ENCODE peak calls at places on chromosomes 6 and 20, in eight cellular contexts. One of them, this sample, is unnamed.
A peak's percentile ranks its signal among the peaks of the same experiment; 100 is the strongest.

GRCh38 chr6:163391983-163392382 is 22.5 kb upstream of the QKI start:
- DNase-seq in sciatic nerve: no peak
- DNase-seq in IMR-90: no peak
- DNase-seq in stimulated activated CD4-positive, alpha-beta T cell treated with anti-CD3 and anti-CD28 coated beads, Interleukin-4, amount 100 ng/mL, for 24 hours: no peak
- DNase-seq in NCI-H1930: no peak
- DNase-seq in effector CD4-positive, alpha-beta T cell: no peak
- DNase-seq in RPMI7951: peak; percentile 55
- DNase-seq in activated CD4-positive, alpha-beta T cell treated with anti-CD3 and anti-CD28 coated beads, Interleukin-2, amount 50 U/mL, for 48 hours: no peak
- DNase-seq in this sample: no peak

GRCh38 chr20:36074983-36075382 is 79.6 kb upstream of the EPB41L1 start:
- DNase-seq in sciatic nerve: no peak
- DNase-seq in IMR-90: no peak
- DNase-seq in stimulated activated CD4-positive, alpha-beta T cell treated with anti-CD3 and anti-CD28 coated beads, Interleukin-4, amount 100 ng/mL, for 24 hours: no peak
- DNase-seq in NCI-H1930: no peak
- DNase-seq in effector CD4-positive, alpha-beta T cell: no peak
- DNase-seq in RPMI7951: no peak
- DNase-seq in activated CD4-positive, alpha-beta T cell treated with anti-CD3 and anti-CD28 coated beads, Interleukin-2, amount 50 U/mL, for 48 hours: no peak
- DNase-seq in this sample: no peak

GRCh38 chr20:10898555-10898954 is 224.8 kb upstream of the JAG1 start:
- DNase-seq in sciatic nerve: no peak
- DNase-seq in IMR-90: peak; percentile 83
- DNase-seq in stimulated activated CD4-positive, alpha-beta T cell treated with anti-CD3 and anti-CD28 coated beads, Interleukin-4, amount 100 ng/mL, for 24 hours: no peak
- DNase-seq in NCI-H1930: no peak
- DNase-seq in effector CD4-positive, alpha-beta T cell: no peak
- DNase-seq in RPMI7951: no peak
- DNase-seq in activated CD4-positive, alpha-beta T cell treated with anti-CD3 and anti-CD28 coated beads, Interleukin-2, amount 50 U/mL, for 48 hours: no peak
- DNase-seq in this sample: no peak

GRCh38 chr6:23981923-23982322 is 144.1 kb upstream of the NRSN1 start:
- DNase-seq in sciatic nerve: no peak
- DNase-seq in IMR-90: no peak
- DNase-seq in stimulated activated CD4-positive, alpha-beta T cell treated with anti-CD3 and anti-CD28 coated beads, Interleukin-4, amount 100 ng/mL, for 24 hours: no peak
- DNase-seq in NCI-H1930: no peak
- DNase-seq in effector CD4-positive, alpha-beta T cell: no peak
- DNase-seq in RPMI7951: no peak
- DNase-seq in activated CD4-positive, alpha-beta T cell treated with anti-CD3 and anti-CD28 coated beads, Interleukin-2, amount 50 U/mL, for 48 hours: no peak
- DNase-seq in this sample: no peak

GRCh38 chr6:159978291-159979135 is 9.6 kb downstream of the IGF2R start:
- DNase-seq in sciatic nerve: no peak
- DNase-seq in IMR-90: no peak
- DNase-seq in stimulated activated CD4-positive, alpha-beta T cell treated with anti-CD3 and anti-CD28 coated beads, Interleukin-4, amount 100 ng/mL, for 24 hours: peak; percentile 50
- DNase-seq in NCI-H1930: no peak
- DNase-seq in effector CD4-positive, alpha-beta T cell: no peak
- DNase-seq in RPMI7951: peak; percentile 48
- DNase-seq in activated CD4-positive, alpha-beta T cell treated with anti-CD3 and anti-CD28 coated beads, Interleukin-2, amount 50 U/mL, for 48 hours: peak; percentile 69
- DNase-seq in this sample: no peak

GRCh38 chr6:10720229-10720959 is 2.5 kb upstream of the TMEM14C start:
- DNase-seq in sciatic nerve: peak; percentile 64
- DNase-seq in IMR-90: peak; percentile 17
- DNase-seq in stimulated activated CD4-positive, alpha-beta T cell treated with anti-CD3 and anti-CD28 coated beads, Interleukin-4, amount 100 ng/mL, for 24 hours: peak; percentile 54
- DNase-seq in NCI-H1930: no peak
- DNase-seq in effector CD4-positive, alpha-beta T cell: peak; percentile 34
- DNase-seq in RPMI7951: no peak
- DNase-seq in activated CD4-positive, alpha-beta T cell treated with anti-CD3 and anti-CD28 coated beads, Interleukin-2, amount 50 U/mL, for 48 hours: peak; percentile 67
- DNase-seq in this sample: no peak

GRCh38 chr6:5401845-5402738 is 140.8 kb downstream of the FARS2 start:
- DNase-seq in sciatic nerve: no peak
- DNase-seq in IMR-90: peak; percentile 37
- DNase-seq in stimulated activated CD4-positive, alpha-beta T cell treated with anti-CD3 and anti-CD28 coated beads, Interleukin-4, amount 100 ng/mL, for 24 hours: no peak
- DNase-seq in NCI-H1930: no peak
- DNase-seq in effector CD4-positive, alpha-beta T cell: no peak
- DNase-seq in RPMI7951: no peak
- DNase-seq in activated CD4-positive, alpha-beta T cell treated with anti-CD3 and anti-CD28 coated beads, Interleukin-2, amount 50 U/mL, for 48 hours: no peak
- DNase-seq in this sample: no peak

GRCh38 chr6:139888691-139889122 is 514.3 kb upstream of the CITED2 start:
- DNase-seq in sciatic nerve: no peak
- DNase-seq in IMR-90: peak; percentile 17
- DNase-seq in stimulated activated CD4-positive, alpha-beta T cell treated with anti-CD3 and anti-CD28 coated beads, Interleukin-4, amount 100 ng/mL, for 24 hours: no peak
- DNase-seq in NCI-H1930: peak; percentile 47
- DNase-seq in effector CD4-positive, alpha-beta T cell: no peak
- DNase-seq in RPMI7951: peak; percentile 15
- DNase-seq in activated CD4-positive, alpha-beta T cell treated with anti-CD3 and anti-CD28 coated beads, Interleukin-2, amount 50 U/mL, for 48 hours: no peak
- DNase-seq in this sample: no peak

GRCh38 chr6:73058736-73059135 is 166.6 kb downstream of the KHDC1L start:
- DNase-seq in sciatic nerve: no peak
- DNase-seq in IMR-90: no peak
- DNase-seq in stimulated activated CD4-positive, alpha-beta T cell treated with anti-CD3 and anti-CD28 coated beads, Interleukin-4, amount 100 ng/mL, for 24 hours: no peak
- DNase-seq in NCI-H1930: no peak
- DNase-seq in effector CD4-positive, alpha-beta T cell: no peak
- DNase-seq in RPMI7951: no peak
- DNase-seq in activated CD4-positive, alpha-beta T cell treated with anti-CD3 and anti-CD28 coated beads, Interleukin-2, amount 50 U/mL, for 48 hours: no peak
- DNase-seq in this sample: no peak

GRCh38 chr20:50108571-50109235 is 4.2 kb downstream of the UBE2V1 start:
- DNase-seq in sciatic nerve: no peak
- DNase-seq in IMR-90: no peak
- DNase-seq in stimulated activated CD4-positive, alpha-beta T cell treated with anti-CD3 and anti-CD28 coated beads, Interleukin-4, amount 100 ng/mL, for 24 hours: no peak
- DNase-seq in NCI-H1930: no peak
- DNase-seq in effector CD4-positive, alpha-beta T cell: no peak
- DNase-seq in RPMI7951: no peak
- DNase-seq in activated CD4-positive, alpha-beta T cell treated with anti-CD3 and anti-CD28 coated beads, Interleukin-2, amount 50 U/mL, for 48 hours: no peak
- DNase-seq in this sample: no peak

GRCh38 chr20:43949741-43950618 is 35.3 kb downstream of the TOX2 start:
- DNase-seq in sciatic nerve: no peak
- DNase-seq in IMR-90: no peak
- DNase-seq in stimulated activated CD4-positive, alpha-beta T cell treated with anti-CD3 and anti-CD28 coated beads, Interleukin-4, amount 100 ng/mL, for 24 hours: peak; percentile 60
- DNase-seq in NCI-H1930: no peak
- DNase-seq in effector CD4-positive, alpha-beta T cell: peak; percentile 46
- DNase-seq in RPMI7951: peak; percentile 100
- DNase-seq in activated CD4-positive, alpha-beta T cell treated with anti-CD3 and anti-CD28 coated beads, Interleukin-2, amount 50 U/mL, for 48 hours: peak; percentile 80
- DNase-seq in this sample: peak; percentile 90

GRCh38 chr6:108707328-108707976 is 140.8 kb upstream of the ARMC2 start:
- DNase-seq in sciatic nerve: no peak
- DNase-seq in IMR-90: peak; percentile 68
- DNase-seq in stimulated activated CD4-positive, alpha-beta T cell treated with anti-CD3 and anti-CD28 coated beads, Interleukin-4, amount 100 ng/mL, for 24 hours: no peak
- DNase-seq in NCI-H1930: no peak
- DNase-seq in effector CD4-positive, alpha-beta T cell: no peak
- DNase-seq in RPMI7951: no peak
- DNase-seq in activated CD4-positive, alpha-beta T cell treated with anti-CD3 and anti-CD28 coated beads, Interleukin-2, amount 50 U/mL, for 48 hours: no peak
- DNase-seq in this sample: no peak

GRCh38 chr6:37582309-37582708 is 82.6 kb upstream of the CCDC167 start:
- DNase-seq in sciatic nerve: no peak
- DNase-seq in IMR-90: no peak
- DNase-seq in stimulated activated CD4-positive, alpha-beta T cell treated with anti-CD3 and anti-CD28 coated beads, Interleukin-4, amount 100 ng/mL, for 24 hours: no peak
- DNase-seq in NCI-H1930: no peak
- DNase-seq in effector CD4-positive, alpha-beta T cell: no peak
- DNase-seq in RPMI7951: peak; percentile 24
- DNase-seq in activated CD4-positive, alpha-beta T cell treated with anti-CD3 and anti-CD28 coated beads, Interleukin-2, amount 50 U/mL, for 48 hours: no peak
- DNase-seq in this sample: no peak

GRCh38 chr6:150719099-150719767 is 119.5 kb downstream of the PLEKHG1 start:
- DNase-seq in sciatic nerve: no peak
- DNase-seq in IMR-90: peak; percentile 9
- DNase-seq in stimulated activated CD4-positive, alpha-beta T cell treated with anti-CD3 and anti-CD28 coated beads, Interleukin-4, amount 100 ng/mL, for 24 hours: no peak
- DNase-seq in NCI-H1930: no peak
- DNase-seq in effector CD4-positive, alpha-beta T cell: no peak
- DNase-seq in RPMI7951: no peak
- DNase-seq in activated CD4-positive, alpha-beta T cell treated with anti-CD3 and anti-CD28 coated beads, Interleukin-2, amount 50 U/mL, for 48 hours: no peak
- DNase-seq in this sample: no peak